ENCODE peak calls at places on chromosomes 7 and 10, in seven cellular contexts. C is fibroblast of pulmonary artery, I is AG04450, B is heart left ventricle, R is fibroblast of lung, J is AG10803, T is GM12865. N is an unnamed sample.

GRCh38 chr7:116560021-116560970 is 35.5 kb downstream of the CAV1 start:
- DNase-seq in C (no peak), I (no peak), B (no peak), R (no peak), J (no peak), T (no peak), N (no peak)

GRCh38 chr7:121083138-121083789 is 94.8 kb downstream of the CPED1 start:
- DNase-seq in C (peak; percentile 71), I (peak; percentile 45), B (no peak), R (peak; percentile 83), J (peak; percentile 62), T (no peak), N (no peak)

GRCh38 chr7:143433759-143434158 is 9.5 kb upstream of the TAS2R60 start:
- DNase-seq in C (no peak), I (no peak), B (no peak), R (no peak), J (no peak), T (no peak), N (no peak)

GRCh38 chr10:121069061-121069850 is 218.1 kb downstream of the WDR11 start:
- DNase-seq in C (no peak), I (no peak), B (no peak), R (no peak), J (peak; percentile 24), T (peak; percentile 58), N (no peak)

GRCh38 chr10:124164252-124164651 is 70.9 kb upstream of the CHST15 start:
- DNase-seq in C (no peak), I (no peak), B (no peak), R (no peak), J (no peak), T (no peak), N (no peak)

GRCh38 chr10:23439452-23439919 is 611 bp downstream of the OTUD1 start:
- DNase-seq in C (peak; percentile 11), I (no peak), B (no peak), R (no peak), J (peak; percentile 6), T (no peak), N (no peak)

GRCh38 chr10:11262210-11263038 is 244.8 kb downstream of the CELF2 start:
- DNase-seq in C (no peak), I (no peak), B (no peak), R (no peak), J (no peak), T (no peak), N (no peak)

GRCh38 chr7:151789380-151789947 is 87.5 kb downstream of the PRKAG2 start:
- DNase-seq in C (no peak), I (no peak), B (no peak), R (no peak), J (no peak), T (no peak), N (no peak)

GRCh38 chr7:151306860-151307259 is 34.8 kb upstream of the NUB1 start:
- DNase-seq in C (no peak), I (no peak), B (no peak), R (no peak), J (no peak), T (no peak), N (no peak)

GRCh38 chr7:46658281-46658680 is 737.2 kb upstream of the IGFBP3 start:
- DNase-seq in C (no peak), I (no peak), B (no peak), R (no peak), J (peak; percentile 15), T (no peak), N (no peak)

GRCh38 chr7:46651561-46652088 is 730.6 kb upstream of the IGFBP3 start:
- DNase-seq in C (no peak), I (no peak), B (no peak), R (no peak), J (no peak), T (peak; percentile 75), N (no peak)

GRCh38 chr7:46652317-46652716 is 731.2 kb upstream of the IGFBP3 start:
- DNase-seq in C (no peak), I (no peak), B (no peak), R (no peak), J (no peak), T (peak; percentile 77), N (no peak)

GRCh38 chr7:46653848-46654247 is 732.8 kb upstream of the IGFBP3 start:
- DNase-seq in C (no peak), I (no peak), B (no peak), R (no peak), J (no peak), T (no peak), N (no peak)

DNA sequence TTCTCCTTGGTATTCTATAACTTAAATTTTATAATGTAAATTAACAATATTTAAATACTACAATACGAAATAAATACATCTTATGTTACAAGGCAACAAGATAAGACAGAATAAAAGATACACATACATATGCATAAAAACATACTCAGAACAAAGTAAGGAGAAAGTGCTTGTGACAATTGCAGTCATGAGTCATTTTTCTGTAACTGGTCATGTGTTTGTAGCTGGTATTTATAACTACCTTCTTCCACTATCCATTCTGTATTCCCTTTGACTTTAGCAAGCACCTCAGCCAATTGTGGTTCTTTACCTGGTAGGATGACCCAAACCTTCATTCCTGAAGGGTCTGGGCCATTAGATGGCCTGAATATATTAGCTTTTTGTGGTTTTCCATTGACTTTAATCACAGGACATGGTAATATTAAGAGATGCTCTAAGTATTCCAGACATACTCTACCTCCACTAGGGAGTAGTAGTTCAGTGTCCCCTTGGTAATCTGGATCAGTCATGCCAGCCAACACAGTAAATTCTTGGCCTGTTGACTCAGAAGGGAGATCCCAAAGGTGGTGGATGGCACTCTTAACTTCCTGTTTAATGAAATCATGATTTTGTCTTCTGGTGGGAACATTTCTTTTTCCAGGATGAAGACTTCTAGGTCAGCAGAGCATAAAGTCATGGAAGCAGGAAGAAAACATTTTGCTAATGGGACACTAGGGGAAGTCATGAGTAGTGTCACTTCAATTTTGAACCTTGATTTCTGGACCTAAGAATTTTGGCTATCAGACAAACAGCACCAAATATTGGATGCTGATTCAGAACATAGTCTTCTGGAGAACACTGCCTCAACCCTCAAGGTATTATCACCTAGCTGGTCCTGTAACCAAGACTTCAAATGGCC is 733.7 kb upstream of the IGFBP3 start:
- DNase-seq in C (peak; percentile 11), I (no peak), B (no peak), R (no peak), J (peak; percentile 15), T (no peak), N (no peak)
- TF ChIP-seq CTCF in C (no peak), I (no peak), B (no peak), R (no peak), J (no peak), T (no peak), N (no peak)

DNA sequence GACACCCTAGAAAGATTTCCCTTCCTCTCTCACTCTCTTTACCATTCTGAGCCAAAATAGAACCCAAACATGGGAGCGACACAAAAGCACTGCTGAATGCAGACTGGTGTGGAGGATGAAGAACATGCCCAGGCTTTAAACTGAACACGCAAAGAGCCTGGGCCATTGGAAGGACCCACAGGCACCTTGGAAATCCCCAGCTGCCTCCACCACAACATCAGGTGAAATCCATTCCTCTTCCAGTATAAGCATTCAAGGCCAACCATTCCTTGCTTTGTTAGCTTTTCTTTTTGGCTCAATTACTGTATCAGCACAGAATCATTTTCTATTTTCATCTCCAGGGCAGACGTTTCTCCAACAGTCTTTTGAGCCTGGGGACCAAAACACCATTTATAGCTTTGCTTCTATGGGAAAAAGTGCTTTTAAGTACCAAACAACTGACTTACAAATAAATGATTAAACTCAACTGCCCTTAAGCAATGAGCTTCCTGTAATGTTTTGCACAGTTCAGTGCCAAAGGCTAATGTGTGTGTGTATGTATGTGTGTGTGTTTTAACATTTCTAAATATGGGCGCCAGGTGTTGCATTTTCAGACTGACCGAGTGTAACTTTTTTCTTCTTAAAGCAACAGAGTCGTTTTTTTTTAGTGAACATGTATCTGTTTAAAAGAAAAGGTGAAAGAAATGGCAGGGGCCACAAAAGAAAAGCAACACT is 16.2 kb upstream of the BLNK start:
- DNase-seq in C (peak; percentile 2), I (no peak), B (no peak), R (peak; percentile 2), J (peak; percentile 17), T (peak; percentile 92), N (no peak)
- H3K4me3 ChIP-seq in C (no peak overlapping the region), I (no peak overlapping the region), B (no peak overlapping the region), R (no peak overlapping the region), J (no peak overlapping the region), T (peak overlapping the region; percentile 67), N (no peak overlapping the region)

GRCh38 chr10:95201736-95202135 is 7.7 kb downstream of the ACSM6 start:
- DNase-seq in C (peak; percentile 33), I (no peak), B (no peak), R (peak; percentile 34), J (peak; percentile 52), T (peak; percentile 31), N (no peak)
- TF ChIP-seq CTCF in C (peak; percentile 37), I (peak; percentile 55), B (no peak), R (peak; percentile 47), J (peak; percentile 58), T (peak; percentile 25), N (no peak)

DNA sequence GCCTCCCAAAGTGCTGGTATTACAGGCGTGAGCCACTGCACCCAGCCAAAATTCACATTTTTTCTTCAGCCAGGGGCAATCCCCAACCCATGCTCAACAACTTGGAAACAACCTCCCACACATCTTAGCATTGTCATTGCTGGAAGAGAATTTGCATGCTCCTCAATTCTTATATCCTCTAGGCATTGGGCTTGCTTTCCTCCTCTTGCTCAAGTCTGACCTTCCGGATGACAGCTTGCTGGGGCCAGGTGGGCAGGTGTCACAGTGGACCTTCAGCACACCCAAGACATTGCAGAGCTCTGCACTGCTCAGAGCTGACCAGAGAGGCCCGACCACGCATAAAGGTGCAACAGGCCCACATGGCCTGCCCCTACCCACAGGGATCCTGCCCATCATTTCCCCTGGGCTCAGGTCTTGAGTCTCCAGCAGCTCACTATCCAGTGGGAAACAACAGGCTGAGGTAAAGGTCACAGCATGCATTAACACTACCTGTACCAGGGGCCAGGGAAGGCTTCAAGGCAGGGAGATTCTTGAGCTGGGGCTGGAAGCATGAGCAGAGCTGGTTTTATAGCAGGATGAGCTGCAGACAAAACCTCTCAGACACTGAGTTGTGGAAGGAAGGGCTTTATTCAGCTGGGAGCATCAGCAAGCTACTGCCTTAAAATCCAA is 6.8 kb upstream of the GPR15LG start:
- DNase-seq in C (no peak), I (no peak), B (no peak), R (no peak), J (no peak), T (peak; percentile 39), N (no peak)
- H3K4me3 ChIP-seq in C (no peak overlapping the region), I (no peak overlapping the region), B (no peak overlapping the region), R (no peak overlapping the region), J (no peak overlapping the region), T (peak overlapping the region; percentile 41), N (no peak overlapping the region)